ENCODE peak calls at places on chromosomes 6 and 20, in ten cellular contexts. U is AG10803, L is GM23338, Q is brain microvascular endothelial cell, B is mesendoderm, T is suprapubic skin, M is K562, I is colonic mucosa, K is ovary, W is stomach. Y is an unnamed sample.

GRCh38 chr20:41734506-41734945 is 116.3 kb upstream of the CHD6 start:
- DNase-seq in Q (peak; percentile 43), U (peak; percentile 35), W (peak; percentile 49), T (no peak), M (peak; percentile 73), L (peak; percentile 78), I (peak; percentile 48), K (no peak), B (peak; percentile 76), Y (peak; percentile 67)

GRCh38 chr6:149484733-149485700 is at the start of gene ZC3H12D:
- DNase-seq in U (peak; percentile 16), Q (peak; percentile 5), W (peak; percentile 59), M (no peak), B (peak; percentile 51), T (peak; percentile 74), L (no peak), K (no peak), I (peak; percentile 87), Y (no peak)

GRCh38 chr20:43722153-43722505 is 4.7 kb downstream of the GTSF1L start:
- DNase-seq in U (no peak), I (no peak), M (no peak), B (no peak), Q (no peak), K (no peak), T (no peak), L (no peak), W (no peak), Y (no peak)

GRCh38 chr6:109705258-109705657 is 14.2 kb downstream of the FIG4 start:
- DNase-seq in M (peak; percentile 72), Q (peak; percentile 84), L (peak; percentile 94), W (peak; percentile 80), B (peak; percentile 92), I (peak; percentile 84), U (peak; percentile 88), K (peak; percentile 85), T (peak; percentile 79), Y (peak; percentile 64)

GRCh38 chr6:18395851-18396187 is 8.7 kb downstream of the RNF144B start:
- DNase-seq in T (no peak), I (no peak), M (no peak), L (no peak), U (peak; percentile 56), W (no peak), K (no peak), Q (no peak), B (no peak), Y (no peak)

GRCh38 chr6:12017263-12017662 is 5.2 kb downstream of the HIVEP1 start:
- DNase-seq in B (no peak), M (no peak), L (no peak), T (no peak), Q (no peak), W (no peak), K (no peak), U (no peak), I (peak; percentile 50), Y (no peak)

GRCh38 chr6:25962368-25963127 is at the start of gene TRIM38:
- DNase-seq in K (peak; percentile 47), Q (peak; percentile 93), B (peak; percentile 76), U (peak; percentile 92), M (peak; percentile 68), L (peak; percentile 53), W (peak; percentile 80), I (peak; percentile 90), T (peak; percentile 86), Y (peak; percentile 18)

GRCh38 chr6:152404936-152405595 is 232.1 kb downstream of the SYNE1 start:
- DNase-seq in W (no peak), Q (no peak), L (no peak), T (no peak), M (no peak), K (no peak), I (no peak), B (no peak), U (no peak), Y (no peak)

GRCh38 chr6:21997414-21998037 is 299.3 kb downstream of the PRL start:
- DNase-seq in W (no peak), Q (no peak), I (no peak), B (no peak), K (no peak), L (no peak), M (peak; percentile 31), U (no peak), T (no peak), Y (no peak)

GRCh38 chr6:43916091-43916923 is 146.3 kb downstream of the VEGFA start:
- DNase-seq in K (no peak), L (no peak), U (peak; percentile 52), W (no peak), I (peak; percentile 53), Q (no peak), B (no peak), M (peak; percentile 59), T (no peak), Y (no peak)

GRCh38 chr20:8534368-8534767 is 402.3 kb downstream of the PLCB1 start:
- DNase-seq in M (no peak), W (no peak), I (no peak), Q (no peak), L (peak; percentile 61), T (no peak), K (no peak), B (peak; percentile 58), U (no peak), Y (peak; percentile 6)

GRCh38 chr6:53937461-53937860 is 142.7 kb downstream of the LRRC1 start:
- DNase-seq in L (no peak), B (no peak), W (no peak), Q (no peak), K (no peak), U (no peak), I (no peak), M (no peak), T (no peak), Y (no peak)

GRCh38 chr20:17833036-17833674 is 133.4 kb downstream of the BANF2 start:
- DNase-seq in B (no peak), W (no peak), T (no peak), K (no peak), U (peak; percentile 29), Q (no peak), M (no peak), L (no peak), I (no peak), Y (no peak)

GRCh38 chr6:6909111-6909510 is 198.7 kb upstream of the RREB1 start:
- DNase-seq in W (no peak), I (no peak), B (no peak), T (no peak), K (no peak), M (no peak), U (no peak), Q (no peak), L (no peak), Y (no peak)

GRCh38 chr6:6913346-6913745 is 194.4 kb upstream of the RREB1 start:
- DNase-seq in T (no peak), K (no peak), W (no peak), Q (no peak), L (no peak), M (no peak), I (no peak), U (no peak), B (no peak), Y (no peak)

GRCh38 chr6:6910734-6911295 is 196.9 kb upstream of the RREB1 start:
- DNase-seq in M (no peak), L (no peak), U (no peak), Q (no peak), T (no peak), B (no peak), W (no peak), K (no peak), I (no peak), Y (no peak)

GRCh38 chr6:6912841-6913240 is 194.9 kb upstream of the RREB1 start:
- DNase-seq in L (no peak), W (no peak), Q (no peak), M (no peak), K (no peak), T (no peak), B (no peak), I (no peak), U (no peak), Y (no peak)

GRCh38 chr6:6911391-6911790 is 196.4 kb upstream of the RREB1 start:
- DNase-seq in I (no peak), L (no peak), M (no peak), Q (no peak), T (no peak), K (no peak), B (no peak), U (no peak), W (no peak), Y (no peak)
- H3K4me3 ChIP-seq in I (no peak overlapping the region), L (no peak overlapping the region), M (no peak overlapping the region), Q (no peak overlapping the region), T (no peak overlapping the region), K (no peak overlapping the region), B (no peak overlapping the region), U (no peak overlapping the region), W (no peak overlapping the region), Y (no peak overlapping the region)

GRCh38 chr6:158611039-158611438 is 33.5 kb downstream of the DYNLT1 start:
- DNase-seq in Q (no peak), K (no peak), B (no peak), W (no peak), T (no peak), L (no peak), U (no peak), M (no peak), I (peak; percentile 12), Y (no peak)
- H3K4me3 ChIP-seq in Q (no peak overlapping the region), K (no peak overlapping the region), B (no peak overlapping the region), W (no peak overlapping the region), T (no peak overlapping the region), L (no peak overlapping the region), U (no peak overlapping the region), M (no peak overlapping the region), I (no peak overlapping the region), Y (no peak overlapping the region)

GRCh38 chr6:146770275-146770964 is 171.6 kb downstream of the ADGB start:
- DNase-seq in K (no peak), W (no peak), I (no peak), U (no peak), L (no peak), B (peak; percentile 36), T (peak; percentile 60), M (no peak), Q (no peak), Y (no peak)
- H3K4me3 ChIP-seq in K (no peak overlapping the region), W (no peak overlapping the region), I (no peak overlapping the region), U (no peak overlapping the region), L (no peak overlapping the region), B (no peak overlapping the region), T (peak overlapping the region; percentile 11), M (peak overlapping the region; percentile 2), Q (no peak overlapping the region), Y (no peak overlapping the region)

DNA sequence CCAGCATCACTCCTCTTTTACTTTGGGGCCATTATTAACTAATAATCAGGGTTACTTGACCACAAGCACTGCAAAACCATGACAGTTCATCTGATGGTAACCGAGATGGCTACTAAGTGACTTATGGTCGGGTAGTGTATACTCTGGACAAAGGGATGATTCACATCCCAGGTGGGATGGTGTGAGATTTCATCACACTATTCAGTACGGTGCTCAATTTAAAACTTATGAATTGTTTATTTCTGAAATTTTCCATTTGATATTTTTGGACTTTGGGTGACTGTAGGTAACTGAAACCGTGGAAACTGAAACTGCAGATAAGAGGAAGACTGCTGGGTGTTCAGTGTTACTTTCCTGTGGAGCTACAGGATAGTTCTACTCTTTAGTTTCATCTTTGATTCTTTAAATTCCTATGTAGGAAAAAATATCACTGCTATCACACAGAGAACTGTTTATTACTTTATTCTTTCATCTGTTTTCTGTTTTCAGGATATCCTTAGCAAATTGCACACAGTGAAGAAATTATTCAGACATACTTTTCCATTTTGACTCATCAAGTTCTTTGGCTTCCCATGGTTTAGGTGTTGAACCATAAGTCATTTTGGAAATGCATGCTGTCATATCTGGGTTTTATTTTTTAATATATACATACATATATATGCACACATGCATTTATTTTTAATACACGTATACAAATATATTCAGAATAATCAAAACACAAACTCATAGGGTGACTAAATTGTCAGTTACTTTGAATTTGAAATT is 59.1 kb upstream of the C20orf144 start:
- DNase-seq in T (no peak), B (no peak), Q (no peak), K (no peak), L (no peak), M (no peak), U (no peak), W (no peak), I (no peak), Y (no peak)
- H3K4me3 ChIP-seq in T (no peak overlapping the region), B (no peak overlapping the region), Q (no peak overlapping the region), K (no peak overlapping the region), L (no peak overlapping the region), M (no peak overlapping the region), U (no peak overlapping the region), W (no peak overlapping the region), I (no peak overlapping the region), Y (no peak overlapping the region)